ENCODE peak calls at places on chromosomes 16 and 17, in four cellular contexts. One of them, this sample, is unnamed.

GRCh38 chr17:13256545-13256944 is 238.7 kb upstream of the ELAC2 start:
- DNase-seq in K562: no peak
- DNase-seq in HepG2: no peak
- DNase-seq in GM12878: no peak
- DNase-seq in this sample: no peak

GRCh38 chr17:5210091-5210490 is 18.4 kb upstream of the ZNF594 start:
- DNase-seq in HepG2: no peak
- DNase-seq in K562: no peak
- DNase-seq in GM12878: no peak
- DNase-seq in this sample: no peak

GRCh38 chr17:39820541-39820940 is 43.6 kb downstream of the IKZF3 start:
- DNase-seq in GM12878: no peak
- DNase-seq in K562: peak; percentile 7
- DNase-seq in HepG2: no peak
- DNase-seq in this sample: no peak

GRCh38 chr17:2174471-2175293 is 119.8 kb downstream of the HIC1 start:
- DNase-seq in GM12878: no peak
- DNase-seq in HepG2: peak; percentile 94
- DNase-seq in K562: no peak
- DNase-seq in this sample: no peak

GRCh38 chr16:27177031-27177774 is 26.1 kb upstream of the KDM8 start:
- DNase-seq in K562: no peak
- DNase-seq in HepG2: no peak
- DNase-seq in GM12878: no peak
- DNase-seq in this sample: no peak

GRCh38 chr17:78313735-78314648 is 45.9 kb downstream of the SOCS3 start:
- DNase-seq in GM12878: peak; percentile 45
- DNase-seq in K562: peak; percentile 95
- DNase-seq in HepG2: peak; percentile 57
- DNase-seq in this sample: peak; percentile 83

GRCh38 chr16:18041864-18042834 is 294.4 kb downstream of the NPIPA8 start:
- DNase-seq in K562: no peak
- DNase-seq in HepG2: no peak
- DNase-seq in GM12878: no peak
- DNase-seq in this sample: no peak

GRCh38 chr17:81018044-81018802 is 16.7 kb upstream of the BAIAP2 start:
- DNase-seq in K562: peak; percentile 92
- DNase-seq in GM12878: peak; percentile 4
- DNase-seq in HepG2: no peak
- DNase-seq in this sample: no peak

GRCh38 chr17:44209786-44210341 is 9.6 kb downstream of the UBTF start:
- DNase-seq in HepG2: no peak
- DNase-seq in GM12878: no peak
- DNase-seq in K562: no peak
- DNase-seq in this sample: no peak

GRCh38 chr17:70040336-70040735 is 34.7 kb upstream of the KCNJ16 start:
- DNase-seq in GM12878: no peak
- DNase-seq in HepG2: no peak
- DNase-seq in K562: no peak
- DNase-seq in this sample: no peak

GRCh38 chr17:39229274-39229913 is 3.6 kb upstream of the STAC2 start:
- DNase-seq in GM12878: no peak
- DNase-seq in K562: peak; percentile 42
- DNase-seq in HepG2: no peak
- DNase-seq in this sample: no peak

GRCh38 chr16:89396156-89396555 is 94.2 kb downstream of the ANKRD11 start:
- DNase-seq in GM12878: no peak
- DNase-seq in HepG2: no peak
- DNase-seq in K562: no peak
- DNase-seq in this sample: no peak

GRCh38 chr16:10502766-10503165 is 77.6 kb downstream of the EMP2 start:
- DNase-seq in K562: no peak
- DNase-seq in HepG2: no peak
- DNase-seq in GM12878: no peak
- DNase-seq in this sample: no peak

GRCh38 chr16:19128454-19129210 is 14.9 kb downstream of the ITPRIPL2 start:
- DNase-seq in GM12878: no peak
- DNase-seq in HepG2: no peak
- DNase-seq in K562: no peak
- DNase-seq in this sample: no peak

GRCh38 chr17:82328994-82329507 is 4.5 kb downstream of the SECTM1 start:
- DNase-seq in K562: no peak
- DNase-seq in GM12878: no peak
- DNase-seq in HepG2: no peak
- DNase-seq in this sample: no peak

GRCh38 chr16:52191533-52192134 is 355.3 kb downstream of the TOX3 start:
- DNase-seq in HepG2: peak; percentile 76
- DNase-seq in GM12878: peak; percentile 15
- DNase-seq in K562: peak; percentile 59
- DNase-seq in this sample: peak; percentile 72

GRCh38 chr16:48613061-48613957 is 3.3 kb upstream of the N4BP1 start:
- DNase-seq in HepG2: peak; percentile 76
- DNase-seq in K562: no peak
- DNase-seq in GM12878: no peak
- DNase-seq in this sample: no peak

GRCh38 chr16:57185446-57185944 is 344 bp downstream of the PSME3IP1 start:
- DNase-seq in K562: no peak
- DNase-seq in HepG2: no peak
- DNase-seq in GM12878: no peak
- DNase-seq in this sample: peak; percentile 39

GRCh38 chr17:51355314-51356083 is 95.2 kb downstream of the UTP18 start:
- DNase-seq in HepG2: no peak
- DNase-seq in K562: no peak
- DNase-seq in GM12878: no peak
- DNase-seq in this sample: no peak

GRCh38 chr17:37682007-37682406 is 38.8 kb upstream of the DDX52 start:
- DNase-seq in HepG2: no peak
- DNase-seq in GM12878: no peak
- DNase-seq in K562: no peak
- DNase-seq in this sample: no peak

GRCh38 chr17:5220074-5220473 is 14.6 kb downstream of the SCIMP start:
- DNase-seq in HepG2: no peak
- DNase-seq in GM12878: no peak
- DNase-seq in K562: no peak
- DNase-seq in this sample: no peak

GRCh38 chr17:6853764-6854442 is 22.4 kb upstream of the TEKT1 start:
- DNase-seq in GM12878: no peak
- DNase-seq in K562: no peak
- DNase-seq in HepG2: peak; percentile 82
- DNase-seq in this sample: no peak

GRCh38 chr17:40952675-40953074 is 14.1 kb downstream of the KRT39 start:
- DNase-seq in K562: no peak
- DNase-seq in GM12878: no peak
- DNase-seq in HepG2: no peak
- DNase-seq in this sample: no peak

GRCh38 chr16:71428385-71428784 is 13.5 kb downstream of the TLE7 start:
- DNase-seq in K562: no peak
- DNase-seq in GM12878: no peak
- DNase-seq in HepG2: no peak
- DNase-seq in this sample: no peak

GRCh38 chr16:732332-732731 is 5.4 kb downstream of the HAGHL start:
- DNase-seq in HepG2: no peak
- DNase-seq in K562: no peak
- DNase-seq in GM12878: no peak
- DNase-seq in this sample: no peak

GRCh38 chr16:11047939-11048500 is 103.7 kb downstream of the CLEC16A start:
- DNase-seq in GM12878: no peak
- DNase-seq in HepG2: no peak
- DNase-seq in K562: no peak
- DNase-seq in this sample: no peak

GRCh38 chr17:47204722-47205418 is 4.3 kb upstream of the MYL4 start:
- DNase-seq in HepG2: no peak
- DNase-seq in K562: peak; percentile 61
- DNase-seq in GM12878: peak; percentile 77
- DNase-seq in this sample: no peak

GRCh38 chr17:80959330-80960036 is 32.2 kb upstream of the CHMP6 start:
- DNase-seq in HepG2: no peak
- DNase-seq in K562: no peak
- DNase-seq in GM12878: no peak
- DNase-seq in this sample: no peak

GRCh38 chr17:31320791-31321190 is 631 bp downstream of the EVI2A start:
- DNase-seq in HepG2: no peak
- DNase-seq in K562: no peak
- DNase-seq in GM12878: no peak
- DNase-seq in this sample: no peak

GRCh38 chr17:7674934-7675333 is 12.4 kb downstream of the TP53 start:
- DNase-seq in K562: no peak
- DNase-seq in GM12878: no peak
- DNase-seq in HepG2: no peak
- DNase-seq in this sample: peak; percentile 2

GRCh38 chr16:20851601-20852000 is 45.3 kb downstream of the REXO5 start:
- DNase-seq in HepG2: peak; percentile 72
- DNase-seq in GM12878: no peak
- DNase-seq in K562: no peak
- DNase-seq in this sample: no peak

GRCh38 chr17:80947200-80947940 is 44.3 kb upstream of the CHMP6 start:
- DNase-seq in GM12878: no peak
- DNase-seq in HepG2: no peak
- DNase-seq in K562: no peak
- DNase-seq in this sample: no peak

GRCh38 chr16:56269824-56270684 is 78.8 kb downstream of the GNAO1 start:
- DNase-seq in K562: peak; percentile 61
- DNase-seq in HepG2: peak; percentile 52
- DNase-seq in GM12878: no peak
- DNase-seq in this sample: no peak

GRCh38 chr17:47993964-47994363 is 23.1 kb downstream of the CDK5RAP3 start:
- DNase-seq in K562: no peak
- DNase-seq in GM12878: no peak
- DNase-seq in HepG2: no peak
- DNase-seq in this sample: no peak

GRCh38 chr17:237406-237955 is 56.0 kb upstream of the DOC2B start:
- DNase-seq in K562: no peak
- DNase-seq in GM12878: no peak
- DNase-seq in HepG2: no peak
- DNase-seq in this sample: no peak

GRCh38 chr16:77788196-77789084 is at the start of gene VAT1L:
- DNase-seq in K562: peak; percentile 7
- DNase-seq in HepG2: no peak
- DNase-seq in GM12878: no peak
- DNase-seq in this sample: peak; percentile 60

GRCh38 chr17:44636562-44636961 is 19.7 kb upstream of the MEIOC start:
- DNase-seq in GM12878: no peak
- DNase-seq in HepG2: peak; percentile 16
- DNase-seq in K562: no peak
- DNase-seq in this sample: no peak

GRCh38 chr16:16018705-16019104 is 69.3 kb downstream of the ABCC1 start:
- DNase-seq in HepG2: peak; percentile 40
- DNase-seq in GM12878: no peak
- DNase-seq in K562: no peak
- DNase-seq in this sample: no peak

GRCh38 chr16:52957199-52957598 is 95.5 kb downstream of the CHD9NB start:
- DNase-seq in GM12878: no peak
- DNase-seq in HepG2: no peak
- DNase-seq in K562: no peak
- DNase-seq in this sample: no peak

GRCh38 chr16:84379008-84379730 is 10.8 kb downstream of the ATP2C2 start:
- DNase-seq in K562: no peak
- DNase-seq in GM12878: no peak
- DNase-seq in HepG2: no peak
- DNase-seq in this sample: no peak
- TF ChIP-seq FOXK2 in K562: no peak
- TF ChIP-seq FOXK2 in GM12878: no peak
- TF ChIP-seq FOXK2 in HepG2: no peak
- TF ChIP-seq FOXK2 in this sample: no peak

GRCh38 chr16:85768225-85768624 is 17.3 kb upstream of the C16orf74 start:
- DNase-seq in HepG2: no peak
- DNase-seq in GM12878: no peak
- DNase-seq in K562: no peak
- DNase-seq in this sample: no peak

GRCh38 chr16:85770741-85771140 is 19.8 kb upstream of the C16orf74 start:
- DNase-seq in K562: no peak
- DNase-seq in HepG2: no peak
- DNase-seq in GM12878: no peak
- DNase-seq in this sample: no peak

GRCh38 chr16:85765273-85765672 is 14.4 kb upstream of the C16orf74 start:
- DNase-seq in K562: no peak
- DNase-seq in GM12878: no peak
- DNase-seq in HepG2: no peak
- DNase-seq in this sample: no peak

GRCh38 chr16:85765767-85766166 is 14.9 kb upstream of the C16orf74 start:
- DNase-seq in K562: no peak
- DNase-seq in GM12878: no peak
- DNase-seq in HepG2: no peak
- DNase-seq in this sample: no peak

GRCh38 chr16:85767569-85767968 is 16.7 kb upstream of the C16orf74 start:
- DNase-seq in HepG2: no peak
- DNase-seq in GM12878: no peak
- DNase-seq in K562: peak; percentile 15
- DNase-seq in this sample: no peak
- TF ChIP-seq FOXK2 in HepG2: no peak
- TF ChIP-seq FOXK2 in GM12878: no peak
- TF ChIP-seq FOXK2 in K562: no peak
- TF ChIP-seq FOXK2 in this sample: no peak

GRCh38 chr17:58667934-58668597 is 23.8 kb downstream of the TEX14 start:
- DNase-seq in HepG2: no peak
- DNase-seq in K562: no peak
- DNase-seq in GM12878: no peak
- DNase-seq in this sample: no peak
- TF ChIP-seq FOXK2 in HepG2: no peak
- TF ChIP-seq FOXK2 in K562: no peak
- TF ChIP-seq FOXK2 in GM12878: no peak
- TF ChIP-seq FOXK2 in this sample: no peak

GRCh38 chr16:6095414-6095813 is 997.8 kb upstream of the EEF2KMT start:
- DNase-seq in HepG2: no peak
- DNase-seq in K562: no peak
- DNase-seq in GM12878: no peak
- DNase-seq in this sample: no peak
- TF ChIP-seq FOXK2 in HepG2: no peak
- TF ChIP-seq FOXK2 in K562: no peak
- TF ChIP-seq FOXK2 in GM12878: no peak
- TF ChIP-seq FOXK2 in this sample: no peak

This sample was measured in HEK293T.